ENCODE peak calls at places on chromosomes 7 and 10, in ten cellular contexts. C is T-helper 9 cell; H is stimulated activated CD4-positive, alpha-beta T cell treated with anti-CD3 and anti-CD28 coated beads, Interleukin-12 subunit alpha, Interleukin-12 subunit beta, amount 100 ng/mL, for 4 hours; P is mucosa of gallbladder; N is SJSA1; L is myocyte; Y is AG09309; A is HS-5; U is stimulated activated CD8-positive, alpha-beta memory T cell treated with anti-CD3 and anti-CD28 coated beads, Interleukin-15, amount 100 ng/mL, for 1 hour; D is foreskin fibroblast. Q is an unnamed sample.

GRCh38 chr7:100583132-100584045 is 2.5 kb downstream of the LRCH4 start:
- DNase-seq in P (no peak), Y (no peak), D (peak; percentile 38), H (peak; percentile 56), A (no peak), L (peak; percentile 33), C (peak; percentile 44), U (peak; percentile 35), N (no peak), Q (no peak)

GRCh38 chr10:104300002-104300735 is 31.2 kb downstream of the GSTO2 start:
- DNase-seq in C (no peak), Y (peak; percentile 92), L (peak; percentile 69), A (peak; percentile 97), H (no peak), U (no peak), P (peak; percentile 57), N (peak; percentile 54), D (peak; percentile 97), Q (peak; percentile 73)

GRCh38 chr7:127578711-127579275 is 6.6 kb downstream of the GCC1 start:
- DNase-seq in U (no peak), L (no peak), N (no peak), H (no peak), P (no peak), Y (no peak), D (no peak), A (no peak), C (no peak), Q (no peak)

GRCh38 chr10:120613180-120613579 is 156.2 kb downstream of the PLPP4 start:
- DNase-seq in A (no peak), Y (no peak), H (no peak), N (no peak), P (no peak), L (no peak), C (no peak), U (no peak), D (no peak), Q (no peak)

GRCh38 chr10:100739516-100740368 is 5.6 kb upstream of the PAX2 start:
- DNase-seq in D (no peak), C (no peak), L (no peak), Y (no peak), A (no peak), N (no peak), U (no peak), P (no peak), H (no peak), Q (peak; percentile 8)

GRCh38 chr7:24903559-24903958 is 76.4 kb downstream of the OSBPL3 start:
- DNase-seq in C (no peak), A (no peak), N (no peak), H (no peak), L (no peak), Y (no peak), P (no peak), U (no peak), D (no peak), Q (no peak)

GRCh38 chr10:28715246-28715645 is 37.9 kb downstream of the BAMBI start:
- DNase-seq in P (no peak), U (no peak), H (no peak), A (no peak), N (no peak), C (no peak), D (no peak), Y (no peak), L (no peak), Q (no peak)

GRCh38 chr10:112960151-112960681 is 10.2 kb downstream of the TCF7L2 start:
- DNase-seq in L (peak; percentile 25), D (no peak), P (no peak), N (peak; percentile 78), C (no peak), A (no peak), U (no peak), Y (no peak), H (no peak), Q (no peak)

GRCh38 chr7:132815696-132816334 is 239.5 kb upstream of the PLXNA4 start:
- DNase-seq in A (no peak), D (no peak), U (no peak), P (no peak), L (peak; percentile 18), Y (no peak), N (no peak), C (no peak), H (no peak), Q (no peak)

GRCh38 chr10:110664483-110665420 is 20.6 kb downstream of the RBM20 start:
- DNase-seq in D (peak; percentile 76), H (no peak), Y (peak; percentile 81), A (peak; percentile 83), L (peak; percentile 73), N (peak; percentile 90), U (no peak), P (no peak), C (no peak), Q (peak; percentile 35)

Q was measured in AG08396.